ENCODE peak calls at places on chromosomes 12 and 14, in eight cellular contexts. Q is Peyer's patch, X is HCT116, R is mammary epithelial cell, W is right cardiac atrium, T is hepatocyte, I is heart right ventricle, L is psoas muscle. O is an unnamed sample.

GRCh38 chr14:61171687-61172086 is 109.5 kb downstream of the TMEM30B start:
- DNase-seq in T (no peak), Q (no peak), W (no peak), L (no peak), I (no peak), X (no peak), R (no peak), O (no peak)

GRCh38 chr14:36588119-36588518 is 5.7 kb upstream of the NKX2-8 start:
- DNase-seq in I (no peak), R (no peak), L (no peak), T (no peak), X (no peak), Q (no peak), W (no peak), O (no peak)

GRCh38 chr12:108642899-108643654 is 9.4 kb upstream of the SELPLG start:
- DNase-seq in I (no peak), R (no peak), T (no peak), W (no peak), Q (no peak), L (no peak), X (no peak), O (no peak)

GRCh38 chr12:43861847-43862150 is 25.9 kb downstream of the TMEM117 start:
- DNase-seq in L (no peak), Q (no peak), R (no peak), I (no peak), X (no peak), W (no peak), T (no peak), O (no peak)

GRCh38 chr12:14577344-14577743 is 9.7 kb upstream of the PLBD1 start:
- DNase-seq in L (no peak), I (no peak), T (no peak), W (no peak), X (no peak), R (peak; percentile 67), Q (no peak), O (no peak)

GRCh38 chr14:36173161-36173560 is 3.4 kb downstream of the PTCSC3 start:
- DNase-seq in L (no peak), R (no peak), X (no peak), I (no peak), W (no peak), T (no peak), Q (no peak), O (no peak)

GRCh38 chr12:113295846-113296556 is 38.9 kb downstream of the SLC8B1 start:
- DNase-seq in R (no peak), I (no peak), W (no peak), Q (no peak), L (no peak), T (no peak), X (no peak), O (no peak)

GRCh38 chr14:92352158-92352985 is 29.4 kb downstream of the SLC24A4 start:
- DNase-seq in R (peak; percentile 4), I (no peak), T (no peak), X (peak; percentile 40), L (no peak), Q (no peak), W (no peak), O (no peak)

GRCh38 chr14:22981090-22982012 is 1.0 kb downstream of the AJUBA start:
- DNase-seq in R (peak; percentile 34), T (peak; percentile 60), X (no peak), I (no peak), Q (no peak), L (no peak), W (peak; percentile 58), O (peak; percentile 80)

GRCh38 chr14:98819867-98820206 is 452.2 kb downstream of the BCL11B start:
- DNase-seq in Q (no peak), W (no peak), R (no peak), T (no peak), X (no peak), I (no peak), L (no peak), O (no peak)

GRCh38 chr12:6370994-6371754 is 4.2 kb downstream of the SCNN1A start:
- DNase-seq in I (no peak), W (peak; percentile 21), X (peak; percentile 95), Q (peak; percentile 85), T (peak; percentile 91), L (no peak), R (peak; percentile 95), O (peak; percentile 48)

GRCh38 chr14:32896979-32897723 is 41.5 kb upstream of the NPAS3 start:
- DNase-seq in R (peak; percentile 1), W (no peak), L (no peak), T (no peak), X (no peak), I (no peak), Q (no peak), O (no peak)

GRCh38 chr14:101588286-101588975 is 27.1 kb downstream of the DIO3 start:
- DNase-seq in L (no peak), R (no peak), W (peak; percentile 13), Q (no peak), I (no peak), T (no peak), X (no peak), O (peak; percentile 36)

GRCh38 chr14:91870001-91870400 is 2.7 kb upstream of the TC2N start:
- DNase-seq in I (no peak), W (no peak), R (peak; percentile 22), T (no peak), L (no peak), Q (peak; percentile 77), X (no peak), O (no peak)

GRCh38 chr12:109567967-109568366 is 5.3 kb downstream of the MMAB start:
- DNase-seq in Q (no peak), L (no peak), W (no peak), I (no peak), R (no peak), T (no peak), X (no peak), O (no peak)

GRCh38 chr12:84857809-84858208 is 54.8 kb downstream of the SLC6A15 start:
- DNase-seq in Q (no peak), X (no peak), T (no peak), I (no peak), R (peak; percentile 35), L (no peak), W (no peak), O (no peak)

GRCh38 chr14:91185721-91186120 is 58.8 kb downstream of the GPR68 start:
- DNase-seq in T (no peak), R (no peak), X (no peak), Q (no peak), W (no peak), L (no peak), I (no peak), O (no peak)

GRCh38 chr14:51014086-51014485 is 69.8 kb upstream of the PYGL start:
- DNase-seq in I (peak; percentile 16), X (no peak), R (no peak), T (peak; percentile 46), L (peak; percentile 30), Q (no peak), W (peak; percentile 66), O (no peak)

GRCh38 chr12:62933220-62933870 is 1.6 kb downstream of the PPM1H start:
- DNase-seq in I (peak; percentile 50), T (peak; percentile 31), L (no peak), Q (no peak), W (peak; percentile 66), X (no peak), R (no peak), O (no peak)

GRCh38 chr12:70719672-70720420 is 82.6 kb upstream of the PTPRB start:
- DNase-seq in X (no peak), W (peak; percentile 67), I (peak; percentile 42), L (peak; percentile 27), T (peak; percentile 71), R (peak; percentile 9), Q (peak; percentile 53), O (peak; percentile 79)

GRCh38 chr12:103832048-103832798 is 8.8 kb downstream of the NT5DC3 start:
- DNase-seq in T (no peak), X (no peak), L (no peak), I (no peak), W (no peak), Q (no peak), R (no peak), O (no peak)
- H3K27ac ChIP-seq in T (no peak overlapping the region), X (no peak overlapping the region), L (no peak overlapping the region), I (no peak overlapping the region), W (no peak overlapping the region), Q (no peak overlapping the region), R (no peak overlapping the region), O (peak overlapping the region; percentile 49)

GRCh38 chr12:48789858-48790326 is 1.0 kb upstream of the ADCY6 start:
- DNase-seq in I (no peak), R (no peak), T (no peak), W (no peak), L (no peak), Q (no peak), X (no peak), O (no peak)
- H3K27ac ChIP-seq in I (peak overlapping the region; percentile 99), R (no peak overlapping the region), T (peak overlapping the region; percentile 98), W (no peak overlapping the region), L (no peak overlapping the region), Q (peak overlapping the region; percentile 92), X (peak overlapping the region; percentile 72), O (no peak overlapping the region)

DNA sequence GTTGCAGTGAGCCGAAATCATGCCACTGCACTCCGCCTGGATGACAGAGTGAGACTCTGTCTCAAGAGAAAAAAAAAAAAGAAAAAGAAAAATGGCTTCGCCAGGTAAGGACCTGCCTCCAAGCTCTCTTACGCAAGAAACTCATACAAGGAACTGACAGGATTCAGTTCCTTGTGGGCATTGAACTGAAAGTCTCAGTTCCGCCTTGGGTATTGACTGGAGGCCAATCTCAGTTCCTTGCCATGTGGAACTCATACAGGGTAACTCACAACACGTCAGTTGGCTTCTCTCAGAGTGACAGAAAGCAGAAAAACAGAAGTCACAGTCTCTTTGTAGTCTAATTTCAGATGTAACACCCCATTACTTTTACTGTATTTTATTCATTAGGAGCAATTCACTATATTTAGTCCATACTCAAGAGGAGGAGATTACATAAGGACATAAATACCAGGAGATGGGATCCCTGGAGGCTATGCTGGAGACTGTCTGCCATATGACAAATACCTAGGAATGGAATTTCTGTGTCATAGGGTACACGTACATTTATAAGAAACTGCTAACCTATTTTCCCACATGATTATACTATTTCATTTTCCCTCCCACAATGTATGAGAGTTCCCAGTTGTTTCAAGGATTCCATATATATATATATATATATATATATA is 11.4 kb upstream of the NOPCHAP1 start:
- DNase-seq in L (no peak), I (no peak), X (no peak), W (no peak), T (no peak), Q (peak; percentile 71), R (peak; percentile 72), O (no peak)
- H3K27ac ChIP-seq in L (no peak overlapping the region), I (no peak overlapping the region), X (no peak overlapping the region), W (no peak overlapping the region), T (no peak overlapping the region), Q (no peak overlapping the region), R (no peak overlapping the region), O (no peak overlapping the region)

GRCh38 chr12:32551058-32551457 is 128.0 kb upstream of the DNM1L start:
- DNase-seq in Q (no peak), I (no peak), T (no peak), X (no peak), L (no peak), R (no peak), W (no peak), O (no peak)

GRCh38 chr12:32546272-32546671 is 132.8 kb upstream of the DNM1L start:
- DNase-seq in Q (no peak), T (no peak), W (no peak), L (no peak), I (no peak), R (no peak), X (no peak), O (no peak)

GRCh38 chr12:32545413-32545970 is 133.6 kb upstream of the DNM1L start:
- DNase-seq in W (no peak), R (no peak), Q (no peak), X (no peak), T (no peak), L (no peak), I (no peak), O (no peak)

GRCh38 chr12:32549675-32550079 is 129.4 kb upstream of the DNM1L start:
- DNase-seq in I (no peak), X (no peak), T (peak; percentile 17), Q (no peak), L (peak; percentile 29), W (peak; percentile 56), R (no peak), O (no peak)

GRCh38 chr12:32548691-32549412 is 130.2 kb upstream of the DNM1L start:
- DNase-seq in L (peak; percentile 28), T (no peak), Q (no peak), X (no peak), W (peak; percentile 69), I (peak; percentile 61), R (peak; percentile 39), O (no peak)
- H3K27ac ChIP-seq in L (peak overlapping the region; percentile 73), T (no peak overlapping the region), Q (peak overlapping the region; percentile 16), X (no peak overlapping the region), W (peak overlapping the region; percentile 90), I (peak overlapping the region; percentile 83), R (no peak overlapping the region), O (peak overlapping the region; percentile 22)

O was measured in spleen.